ENCODE peak calls at places on chromosomes 6 and 20, in seven cellular contexts. A is CD4-positive, alpha-beta T cell; V is memory B cell; Y is HFFc6; I is Daoy; S is naive thymus-derived CD4-positive, alpha-beta T cell; H is progenitor cell of endocrine pancreas. E is an unnamed sample.

GRCh38 chr20:61969806-61970205 is 95.9 kb downstream of the TAF4 start:
- DNase-seq in Y (no peak), V (no peak), I (no peak), S (no peak), A (no peak), H (no peak), E (no peak)

GRCh38 chr6:139173172-139173571 is 38.3 kb downstream of the HECA start:
- DNase-seq in I (peak), H (no peak), Y (no peak), S (peak), A (no peak), V (no peak), E (no peak)

GRCh38 chr6:10431423-10432164 is 16.7 kb upstream of the TFAP2A start:
- DNase-seq in I (no peak), Y (peak), V (no peak), S (no peak), A (no peak), H (no peak), E (no peak)

GRCh38 chr20:62587757-62588402 is 54.4 kb upstream of the SLCO4A1 start:
- DNase-seq in S (no peak), A (no peak), I (peak), V (no peak), Y (peak), H (peak), E (no peak)

GRCh38 chr6:36169023-36170007 is 27.2 kb upstream of the BRPF3 start:
- DNase-seq in V (no peak), Y (no peak), A (no peak), S (no peak), I (no peak), H (no peak), E (no peak)

GRCh38 chr6:109082178-109082577 is 12.5 kb downstream of the SESN1 start:
- DNase-seq in Y (peak), A (no peak), V (no peak), I (no peak), H (no peak), S (no peak), E (no peak)

GRCh38 chr20:53409177-53409576 is 184.5 kb downstream of the ZNF217 start:
- DNase-seq in H (no peak), A (no peak), S (no peak), V (no peak), Y (no peak), I (no peak), E (no peak)

GRCh38 chr6:99434702-99435530 is 9.8 kb upstream of the PNISR start:
- DNase-seq in V (no peak), I (no peak), A (no peak), S (no peak), Y (peak), H (no peak), E (no peak)

GRCh38 chr6:142913511-142914047 is 31.4 kb downstream of the HIVEP2 start:
- DNase-seq in I (no peak), A (peak), S (peak), H (no peak), V (peak), Y (no peak), E (no peak)

GRCh38 chr6:108561742-108562502 is 1.2 kb downstream of the FOXO3 start:
- DNase-seq in S (no peak), I (peak), Y (no peak), H (peak), V (peak), A (no peak), E (no peak)

GRCh38 chr6:22681761-22682160 is 112.4 kb downstream of the HDGFL1 start:
- DNase-seq in Y (no peak), V (no peak), I (no peak), S (no peak), A (no peak), H (no peak), E (no peak)

GRCh38 chr20:6765469-6766058 is 1.9 kb upstream of the BMP2 start:
- DNase-seq in H (no peak), S (no peak), I (peak), A (no peak), V (no peak), Y (peak), E (peak)

GRCh38 chr6:12033770-12034169 is 21.7 kb downstream of the HIVEP1 start:
- DNase-seq in S (no peak), A (no peak), V (no peak), I (no peak), Y (no peak), H (no peak), E (no peak)

GRCh38 chr6:133778414-133778813 is 110.5 kb upstream of the TCF21 start:
- DNase-seq in A (no peak), Y (peak), V (no peak), H (no peak), I (peak), S (no peak), E (peak)

GRCh38 chr20:19583532-19584175 is 174.4 kb upstream of the RIN2 start:
- DNase-seq in A (no peak), H (peak), V (no peak), S (peak), Y (peak), I (peak), E (peak)

GRCh38 chr20:39282619-39283092 is 320.5 kb downstream of the DHX35 start:
- DNase-seq in S (no peak), H (no peak), Y (no peak), I (no peak), V (no peak), A (no peak), E (no peak)

GRCh38 chr6:166318227-166318626 is 10.0 kb upstream of the PRR18 start:
- DNase-seq in A (no peak), Y (no peak), I (peak), V (no peak), H (no peak), S (no peak), E (no peak)

GRCh38 chr20:45339084-45339483 is 9.1 kb downstream of the SDC4 start:
- DNase-seq in V (no peak), I (no peak), A (no peak), S (no peak), Y (no peak), H (no peak), E (no peak)

GRCh38 chr20:45019764-45020126 is 53.4 kb downstream of the STK4 start:
- DNase-seq in H (no peak), Y (no peak), I (no peak), A (no peak), V (no peak), S (no peak), E (no peak)

GRCh38 chr6:124674042-124674441 is 288.2 kb upstream of the RNF217 start:
- DNase-seq in S (no peak), A (no peak), V (no peak), I (no peak), H (no peak), Y (no peak), E (no peak)

GRCh38 chr6:159880412-159880811 is 10.4 kb upstream of the MAS1 start:
- DNase-seq in S (no peak), A (no peak), Y (no peak), V (no peak), I (no peak), H (no peak), E (no peak)

GRCh38 chr6:148440877-148441453 is 98.3 kb downstream of the SASH1 start:
- DNase-seq in Y (peak), A (no peak), V (no peak), I (peak), S (no peak), H (no peak), E (peak)

GRCh38 chr6:69914015-69914485 is 47.7 kb downstream of the COL19A1 start:
- DNase-seq in I (no peak), Y (no peak), H (no peak), V (no peak), S (no peak), A (no peak), E (no peak)

GRCh38 chr20:54276577-54277169 is 68.8 kb downstream of the PFDN4 start:
- DNase-seq in Y (no peak), A (no peak), V (no peak), I (no peak), H (no peak), S (no peak), E (no peak)

GRCh38 chr6:111757342-111757741 is 115.9 kb downstream of the FYN start:
- DNase-seq in A (no peak), S (no peak), V (no peak), I (peak), H (no peak), Y (peak), E (peak)

GRCh38 chr20:41138527-41139226 is 1.3 kb downstream of the PLCG1 start:
- DNase-seq in I (no peak), S (peak), A (no peak), V (no peak), H (no peak), Y (no peak), E (no peak)

GRCh38 chr6:13760948-13761347 is 49.3 kb upstream of the RANBP9 start:
- DNase-seq in V (no peak), S (no peak), Y (peak), H (no peak), I (no peak), A (no peak), E (no peak)

GRCh38 chr6:158572653-158573541 is 13.0 kb downstream of the TMEM181 start:
- DNase-seq in Y (no peak), A (no peak), I (no peak), S (no peak), V (no peak), H (no peak), E (no peak)

GRCh38 chr6:26304213-26305096 is 60.5 kb upstream of the BTN3A2 start:
- DNase-seq in S (peak), V (peak), A (no peak), Y (peak), I (peak), H (no peak), E (peak)

GRCh38 chr6:108942556-108943492 is 94.6 kb downstream of the ARMC2 start:
- DNase-seq in A (peak), I (no peak), H (no peak), S (peak), V (no peak), Y (no peak), E (no peak)

GRCh38 chr6:137015943-137016342 is 28.8 kb downstream of the IL20RA start:
- DNase-seq in H (no peak), I (no peak), S (no peak), A (no peak), Y (no peak), V (no peak), E (no peak)

GRCh38 chr6:157528931-157529653 is 148.1 kb downstream of the ZDHHC14 start:
- DNase-seq in V (no peak), H (no peak), I (peak), S (no peak), A (no peak), Y (no peak), E (peak)

GRCh38 chr6:34511923-34512737 is 44.0 kb downstream of the SPDEF start:
- DNase-seq in Y (no peak), A (no peak), S (no peak), H (no peak), I (no peak), V (no peak), E (no peak)

GRCh38 chr6:168469198-168469943 is 28.4 kb downstream of the SMOC2 start:
- DNase-seq in I (no peak), H (no peak), V (no peak), A (no peak), S (no peak), Y (no peak), E (no peak)

GRCh38 chr6:42460892-42461291 is 9.2 kb upstream of the TRERF1 start:
- DNase-seq in I (no peak), A (no peak), S (no peak), H (no peak), Y (peak), V (no peak), E (no peak)

GRCh38 chr6:46583711-46584110 is 68.9 kb downstream of the CYP39A1 start:
- DNase-seq in I (no peak), H (no peak), Y (no peak), V (no peak), A (no peak), S (no peak), E (no peak)

GRCh38 chr20:51366155-51366886 is 176.2 kb downstream of the NFATC2 start:
- DNase-seq in Y (peak), H (no peak), S (no peak), V (no peak), I (peak), A (no peak), E (peak)

GRCh38 chr20:32249030-32249738 is 28.3 kb upstream of the KIF3B start:
- DNase-seq in V (no peak), A (no peak), Y (no peak), H (no peak), S (peak), I (no peak), E (no peak)

GRCh38 chr6:75202676-75203131 is 3.1 kb downstream of the COL12A1 start:
- DNase-seq in A (no peak), V (no peak), I (no peak), H (no peak), S (no peak), Y (no peak), E (no peak)